ENCODE peak calls at places on chromosomes 4 and X, in four cellular contexts. M, Y, S and G are unnamed samples.

GRCh38 chr4:71270901-71271300 is 67.9 kb upstream of the SLC4A4 start:
- DNase-seq in S (peak), M (peak), Y (peak), G (no peak)

GRCh38 chrX:1181131-1181530 is 31.3 kb downstream of the CRLF2 start:
- DNase-seq in Y (no peak), S (no peak), M (no peak), G (no peak)

GRCh38 chr4:155377281-155377680 is 516 bp upstream of the MAP9 start:
- DNase-seq in M (no peak), Y (no peak), S (no peak), G (no peak)

GRCh38 chr4:79467246-79467932 is 59.4 kb upstream of the GK2 start:
- DNase-seq in Y (no peak), S (no peak), M (no peak), G (no peak)

GRCh38 chr4:52911684-52912294 is 49.7 kb downstream of the RASL11B start:
- DNase-seq in S (peak), M (peak), Y (peak), G (peak)

GRCh38 chr4:20678382-20678781 is 21.9 kb upstream of the PACRGL start:
- DNase-seq in Y (no peak), S (no peak), M (no peak), G (no peak)

GRCh38 chr4:184056877-184057276 is 151.8 kb downstream of the STOX2 start:
- DNase-seq in S (no peak), M (no peak), Y (no peak), G (no peak)

GRCh38 chr4:21512351-21512750 is 436.2 kb downstream of the KCNIP4 start:
- DNase-seq in S (no peak), Y (no peak), M (no peak), G (no peak)

GRCh38 chr4:139887962-139888735 is 222.5 kb downstream of the MGST2 start:
- DNase-seq in S (no peak), Y (no peak), M (peak), G (peak)

GRCh38 chr4:52659722-52660261 is 691 bp upstream of the USP46 start:
- DNase-seq in Y (peak), S (peak), M (peak), G (no peak)

GRCh38 chrX:140040397-140040796 is 75.1 kb upstream of the CXorf66 start:
- DNase-seq in M (no peak), S (no peak), Y (no peak), G (no peak)

GRCh38 chrX:55715847-55716246 is 1.7 kb upstream of the RRAGB start:
- DNase-seq in Y (peak), M (peak), S (peak), G (no peak)

GRCh38 chr4:79015406-79015805 is 76.2 kb upstream of the PAQR3 start:
- DNase-seq in S (no peak), M (no peak), Y (no peak), G (no peak)

GRCh38 chr4:56692576-56692975 is 11.5 kb upstream of the HOPX start:
- DNase-seq in S (no peak), M (no peak), Y (no peak), G (no peak)

GRCh38 chr4:113810906-113811305 is 49.4 kb upstream of the CAMK2D start:
- DNase-seq in M (no peak), S (no peak), Y (no peak), G (no peak)

GRCh38 chrX:68945603-68946228 is 116.9 kb downstream of the EFNB1 start:
- DNase-seq in M (peak), S (no peak), Y (peak), G (no peak)

GRCh38 chr4:107896158-107896645 is 35.1 kb upstream of the CYP2U1 start:
- DNase-seq in Y (no peak), S (peak), M (no peak), G (no peak)

GRCh38 chr4:117064297-117064696 is 21.1 kb downstream of the TRAM1L1 start:
- DNase-seq in Y (no peak), S (no peak), M (no peak), G (no peak)

GRCh38 chrX:94178145-94178790 is 504.3 kb downstream of the FAM133A start:
- DNase-seq in M (no peak), S (no peak), Y (no peak), G (no peak)

GRCh38 chrX:15672886-15673285 is 8.3 kb upstream of the CLTRN start:
- DNase-seq in M (no peak), S (no peak), Y (no peak), G (no peak)

GRCh38 chrX:39690541-39691415 is 407.0 kb downstream of the BCOR start:
- DNase-seq in M (no peak), S (no peak), Y (no peak), G (no peak)

GRCh38 chr4:6892190-6892908 is 17.3 kb upstream of the TBC1D14 start:
- DNase-seq in M (peak), Y (peak), S (peak), G (no peak)

GRCh38 chr4:70564033-70564432 is 28.0 kb upstream of the AMBN start:
- DNase-seq in M (no peak), S (peak), Y (no peak), G (no peak)

GRCh38 chr4:114464873-114465272 is 133.7 kb upstream of the UGT8 start:
- DNase-seq in Y (no peak), S (no peak), M (no peak), G (no peak)

GRCh38 chr4:39472396-39472795 is 13.5 kb downstream of the LIAS start:
- DNase-seq in S (no peak), Y (no peak), M (no peak), G (no peak)

GRCh38 chrX:40866878-40867277 is 131.5 kb upstream of the MED14 start:
- DNase-seq in M (no peak), S (no peak), Y (no peak), G (no peak)

GRCh38 chr4:70759126-70759525 is 37.4 kb downstream of the RUFY3 start:
- DNase-seq in S (no peak), M (no peak), Y (no peak), G (no peak)

GRCh38 chr4:184804621-184805020 is 21.1 kb downstream of the ACSL1 start:
- DNase-seq in S (no peak), Y (no peak), M (no peak), G (no peak)

GRCh38 chr4:37762294-37763163 is 64.0 kb upstream of the PGM2 start:
- DNase-seq in M (peak), S (peak), Y (no peak), G (no peak)

GRCh38 chrX:50762578-50762977 is 51.4 kb downstream of the SHROOM4 start:
- DNase-seq in Y (no peak), M (no peak), S (no peak), G (no peak)

GRCh38 chrX:15384304-15384703 is at the start of gene VEGFD:
- DNase-seq in M (no peak), Y (no peak), S (peak), G (no peak)

GRCh38 chr4:6333301-6334202 is 63.9 kb downstream of the WFS1 start:
- DNase-seq in M (no peak), S (no peak), Y (peak), G (no peak)

GRCh38 chr4:37928421-37928820 is 31.8 kb upstream of the PTTG2 start:
- DNase-seq in M (no peak), Y (no peak), S (no peak), G (no peak)

GRCh38 chr4:77194366-77194765 is 37.4 kb downstream of the CCNG2 start:
- DNase-seq in Y (no peak), S (no peak), M (no peak), G (no peak)

DNA sequence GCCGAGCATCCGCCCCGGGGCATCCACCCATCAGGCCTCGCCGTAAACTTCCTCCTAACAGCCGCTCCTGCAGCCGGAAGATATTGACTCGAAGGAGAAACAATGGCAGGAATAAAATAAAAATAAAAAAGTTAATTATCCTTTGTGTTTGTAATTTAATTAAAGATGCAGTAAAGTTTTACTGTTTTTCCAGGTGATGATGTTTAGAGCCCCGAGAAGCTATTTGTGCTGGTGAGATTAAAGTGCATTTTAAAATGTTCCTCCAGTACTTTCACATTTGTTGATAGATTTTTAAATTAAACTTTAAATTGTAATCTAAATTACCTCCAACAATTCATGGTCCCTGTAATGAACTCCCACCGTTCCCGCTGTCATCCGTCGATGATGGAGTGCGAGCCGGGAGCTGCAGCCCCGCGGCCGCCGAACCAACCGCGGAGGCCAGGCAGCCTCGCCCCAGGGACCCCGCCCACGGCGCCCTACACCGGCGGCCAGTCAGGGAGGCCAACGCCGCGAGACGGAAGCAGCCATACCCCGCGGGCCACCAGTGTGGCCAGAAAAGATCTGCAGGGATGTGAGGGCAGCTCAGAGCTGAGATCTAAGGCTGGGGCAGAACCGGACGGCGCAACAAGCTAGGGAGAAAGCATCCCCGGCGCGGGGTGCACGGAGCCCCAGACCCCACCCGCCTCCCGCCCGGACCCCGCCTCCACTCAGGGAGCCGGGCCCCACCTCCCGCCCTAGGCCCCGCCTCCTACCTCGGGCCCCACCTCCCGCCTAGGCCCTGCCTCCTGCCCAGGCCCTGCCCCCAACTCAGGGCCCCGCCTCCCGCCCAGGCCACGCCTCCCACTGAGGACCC is 104.1 kb downstream of the FAM53A start:
- DNase-seq in S (peak), Y (peak), M (peak), G (no peak)
- TF ChIP-seq CBFB in S (peak), Y (no peak), M (no peak), G (no peak)

DNA sequence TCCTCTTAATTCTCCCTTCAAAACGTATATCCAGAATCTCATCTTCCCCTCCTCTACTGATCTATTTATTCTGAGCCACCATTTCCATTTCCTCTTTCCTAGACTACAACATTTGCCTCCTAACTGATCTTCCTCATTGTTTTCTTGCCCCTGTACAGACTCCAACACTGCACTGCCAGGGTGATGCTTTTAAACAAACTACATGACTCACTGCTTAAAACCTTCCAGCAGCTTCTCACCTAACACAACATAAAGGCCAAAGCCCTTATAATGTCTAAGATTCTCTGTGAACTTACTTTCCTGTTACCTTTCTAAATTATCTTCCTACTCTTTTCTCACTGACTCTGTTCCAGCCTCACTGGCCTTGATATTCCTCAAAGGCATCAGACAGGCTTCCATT is 161.0 kb upstream of the HS3ST1 start:
- DNase-seq in S (no peak), Y (no peak), M (no peak), G (no peak)
- TF ChIP-seq CBFB in S (no peak), Y (no peak), M (no peak), G (no peak)

GRCh38 chr4:69493515-69493914 is 2.2 kb downstream of the UGT2B4 start:
- DNase-seq in Y (no peak), M (no peak), S (peak), G (no peak)
- TF ChIP-seq CBFB in Y (no peak), M (no peak), S (no peak), G (no peak)

DNA sequence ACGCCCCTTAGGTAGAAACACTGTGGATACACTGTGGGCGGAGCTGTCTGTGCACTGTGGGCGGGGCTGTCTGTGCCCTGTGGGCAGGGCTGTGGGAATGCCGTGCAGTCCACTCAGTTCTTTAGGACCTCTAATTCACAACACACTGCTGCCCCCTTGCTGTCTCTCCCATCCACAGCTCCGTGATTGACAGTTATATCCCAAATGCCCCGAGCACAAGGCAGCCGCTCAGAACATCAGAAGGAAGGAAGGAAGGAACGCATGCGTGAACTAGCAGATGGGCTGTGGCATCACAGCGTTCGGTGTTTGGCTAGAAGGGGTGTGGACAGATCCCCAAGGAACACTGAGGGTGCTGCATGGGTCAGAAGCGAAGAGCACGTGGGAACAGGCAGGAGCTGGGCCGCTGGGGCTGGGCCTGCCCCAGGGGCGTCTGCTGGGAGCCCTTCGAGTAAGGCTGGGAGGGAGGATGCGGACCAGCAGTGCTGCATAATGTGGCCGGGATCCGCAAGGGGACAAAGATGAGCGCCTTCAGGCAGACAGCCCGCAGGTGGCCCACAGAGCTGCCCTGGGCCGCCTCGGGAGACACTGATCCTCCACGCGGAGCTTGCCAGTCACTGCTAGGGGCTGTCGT is 29.8 kb downstream of the ACOX3 start:
- DNase-seq in S (peak), M (peak), Y (peak), G (no peak)
- TF ChIP-seq CBFB in S (no peak), M (no peak), Y (no peak), G (no peak)

DNA sequence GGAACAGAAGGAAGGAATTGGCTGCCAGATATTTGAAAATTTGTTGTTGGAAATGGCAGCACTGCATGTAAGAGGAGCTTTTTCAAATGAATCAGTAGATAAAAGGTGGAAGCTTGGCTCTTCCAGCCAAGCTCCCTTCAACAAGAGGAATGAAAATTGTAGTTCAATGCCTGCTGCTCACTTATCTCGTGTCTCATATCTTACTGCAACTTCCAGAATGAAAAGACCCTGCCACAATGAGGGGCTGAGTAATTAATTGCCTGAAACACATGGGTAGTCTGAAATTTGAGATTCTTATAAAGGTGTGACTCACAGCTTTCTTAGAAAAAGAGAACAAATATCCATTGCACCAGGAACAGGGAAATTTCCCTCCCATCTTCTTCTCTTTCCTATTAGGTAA is 53.0 kb downstream of the HAND2 start:
- DNase-seq in M (no peak), S (no peak), Y (no peak), G (no peak)
- TF ChIP-seq CBFB in M (no peak), S (no peak), Y (no peak), G (no peak)

DNA sequence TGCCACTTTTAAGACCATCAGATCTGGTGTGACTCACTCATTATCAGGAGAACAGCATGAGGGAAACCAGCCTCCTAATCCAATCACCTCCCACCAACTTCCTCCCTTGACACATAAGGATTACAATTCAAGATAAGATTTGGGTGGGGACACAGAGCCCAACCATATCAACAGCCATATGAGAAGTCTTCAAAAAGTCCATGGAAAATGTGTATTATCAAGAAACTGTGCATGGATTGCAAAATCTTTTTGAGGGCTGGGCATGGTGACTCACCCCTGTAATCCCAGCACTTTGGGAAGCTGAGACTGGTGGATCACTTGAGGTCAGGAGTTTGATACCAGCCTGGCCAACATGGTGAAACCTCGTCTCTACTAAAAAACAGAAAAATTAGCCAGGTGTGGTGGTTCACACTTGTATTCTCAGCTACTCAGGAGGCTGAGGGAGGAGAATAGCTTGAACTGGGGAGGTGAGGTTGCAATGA is 17.8 kb upstream of the RPL39 start:
- DNase-seq in M (no peak), S (no peak), Y (peak), G (no peak)
- TF ChIP-seq CBFB in M (no peak), S (no peak), Y (no peak), G (no peak)

DNA sequence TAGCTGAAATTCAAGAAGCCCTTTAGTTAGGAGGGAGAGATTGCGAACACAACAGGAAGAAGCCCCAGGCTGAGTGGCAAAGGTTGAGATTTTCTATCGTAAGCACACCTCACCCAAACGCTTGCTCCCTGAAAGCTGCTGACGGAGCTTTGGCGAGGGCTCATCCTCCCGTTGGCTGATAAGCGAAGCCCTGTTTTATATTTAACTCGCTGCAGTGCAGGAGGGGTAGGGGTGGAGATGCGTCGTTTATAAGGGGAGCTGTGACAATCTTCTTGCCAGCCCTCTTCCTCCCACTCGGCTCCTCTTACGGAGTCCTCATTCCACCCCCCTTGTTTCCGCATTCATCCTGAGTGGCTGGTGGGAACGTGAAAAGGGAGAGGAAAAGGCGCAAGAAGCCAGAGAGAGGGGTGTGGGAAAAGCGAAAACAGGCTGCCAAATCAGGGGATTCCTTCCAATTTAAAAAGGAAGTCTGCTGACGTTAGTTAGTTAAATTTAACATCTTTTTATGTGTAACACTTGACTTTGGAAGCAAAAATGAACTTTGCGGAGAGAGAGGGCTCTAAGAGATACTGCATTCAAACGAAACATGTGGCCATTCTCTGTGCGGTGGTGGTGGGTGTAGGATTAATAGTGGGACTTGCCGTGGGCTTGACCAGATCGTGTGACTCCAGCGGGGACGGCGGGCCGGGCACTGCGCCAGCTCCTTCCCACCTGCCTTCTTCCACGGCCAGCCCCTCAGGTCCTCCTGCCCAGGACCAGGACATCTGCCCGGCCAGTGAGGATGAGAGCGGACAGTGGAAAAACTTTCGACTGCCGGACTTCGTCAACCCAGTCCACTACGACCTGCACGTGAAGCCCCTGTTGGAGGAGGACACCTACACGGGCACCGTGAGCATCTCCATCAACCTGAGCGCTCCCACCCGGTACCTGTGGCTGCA is at the start of gene ENPEP:
- DNase-seq in S (no peak), Y (no peak), M (peak), G (no peak)
- TF ChIP-seq CBFB in S (no peak), Y (no peak), M (no peak), G (no peak)

DNA sequence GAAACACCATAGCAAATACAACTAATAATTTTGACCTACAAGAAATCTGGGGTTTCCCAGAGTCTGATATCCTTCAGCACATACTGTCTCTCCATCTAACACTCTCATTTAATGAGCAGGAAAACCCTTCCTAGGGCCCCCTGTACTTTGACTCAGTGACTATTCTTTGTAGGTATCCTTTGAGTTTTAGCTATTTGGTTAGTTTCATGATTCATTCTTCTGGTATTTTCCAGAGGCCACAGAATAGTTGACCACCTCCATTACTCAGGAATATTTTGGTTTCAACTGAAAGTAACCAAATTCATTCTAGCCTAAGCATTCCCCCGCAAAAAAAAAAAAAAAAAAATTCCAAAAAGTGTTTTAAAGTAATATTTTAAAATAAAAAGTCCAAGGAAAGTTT is 140.0 kb downstream of the IDS start:
- DNase-seq in S (peak), M (no peak), Y (no peak), G (no peak)
- TF ChIP-seq CBFB in S (no peak), M (no peak), Y (no peak), G (no peak)